ENCODE peak calls at places on chromosomes 12 and 14, in nine cellular contexts. D is kidney, E is foreskin keratinocyte, O is Panc1, R is psoas muscle, L is endothelial cell, K is ovary, G is cardiac muscle cell, U is K562. P is an unnamed sample.
A peak's percentile ranks its signal among the peaks of the same experiment; 100 is the strongest.

GRCh38 chr12:81683881-81684280 is 75.3 kb downstream of the PPFIA2 start:
- DNase-seq in D (no peak), R (no peak), U (no peak), O (no peak), E (no peak), G (no peak), L (no peak), K (no peak), P (no peak)

GRCh38 chr14:54881761-54882401 is 20.7 kb downstream of the GCH1 start:
- DNase-seq in U (no peak), G (peak; percentile 69), L (no peak), K (no peak), O (no peak), R (no peak), D (no peak), E (no peak), P (no peak)

GRCh38 chr12:68786929-68787328 is 21.0 kb upstream of the MDM2 start:
- DNase-seq in E (no peak), L (no peak), D (no peak), U (peak; percentile 40), G (no peak), K (no peak), R (no peak), O (no peak), P (no peak)

GRCh38 chr14:71049435-71050147 is 142.3 kb downstream of the PCNX1 start:
- DNase-seq in G (peak; percentile 52), K (no peak), E (no peak), L (no peak), R (no peak), U (no peak), O (no peak), D (no peak), P (no peak)

GRCh38 chr12:108717243-108717642 is 14.1 kb downstream of the CORO1C start:
- DNase-seq in D (no peak), K (no peak), L (no peak), G (no peak), E (no peak), O (no peak), U (no peak), R (no peak), P (no peak)

GRCh38 chr14:53055003-53055402 is 98.1 kb downstream of the DDHD1 start:
- DNase-seq in O (peak; percentile 25), R (no peak), D (no peak), K (no peak), U (peak; percentile 41), L (no peak), E (no peak), G (peak; percentile 73), P (no peak)

GRCh38 chr14:23068792-23069412 is 11.6 kb upstream of the CDH24 start:
- DNase-seq in G (peak; percentile 95), O (peak; percentile 86), U (peak; percentile 91), E (peak; percentile 60), D (peak; percentile 67), K (peak; percentile 76), L (peak; percentile 87), R (peak; percentile 79), P (no peak)

GRCh38 chr14:89504602-89505320 is 87.7 kb upstream of the FOXN3 start:
- DNase-seq in O (no peak), D (no peak), L (no peak), R (no peak), E (no peak), G (peak; percentile 50), K (no peak), U (no peak), P (no peak)

GRCh38 chr14:44339256-44339655 is 167.8 kb downstream of the FSCB start:
- DNase-seq in L (no peak), G (no peak), K (no peak), D (no peak), R (no peak), E (no peak), O (no peak), U (no peak), P (no peak)

GRCh38 chr14:104819361-104819771 is 18.5 kb downstream of the ZBTB42 start:
- DNase-seq in R (no peak), D (peak; percentile 64), L (no peak), O (no peak), G (no peak), E (no peak), K (peak; percentile 27), U (no peak), P (no peak)

GRCh38 chr14:72788255-72788654 is 105.6 kb downstream of the DPF3 start:
- DNase-seq in D (no peak), O (no peak), K (no peak), G (no peak), U (no peak), L (no peak), E (no peak), R (no peak), P (no peak)

GRCh38 chr12:101792046-101792931 is 38.5 kb downstream of the GNPTAB start:
- DNase-seq in R (no peak), G (no peak), E (no peak), D (no peak), L (no peak), K (no peak), U (no peak), O (no peak), P (no peak)

GRCh38 chr12:101407054-101407437 is 526 bp downstream of the ARL1 start:
- DNase-seq in E (no peak), U (no peak), D (peak; percentile 56), O (no peak), L (no peak), K (no peak), G (no peak), R (peak; percentile 64), P (no peak)

GRCh38 chr12:89189448-89189847 is 162.9 kb downstream of the DUSP6 start:
- DNase-seq in O (no peak), G (no peak), D (no peak), K (no peak), U (no peak), L (no peak), R (no peak), E (no peak), P (no peak)

DNA sequence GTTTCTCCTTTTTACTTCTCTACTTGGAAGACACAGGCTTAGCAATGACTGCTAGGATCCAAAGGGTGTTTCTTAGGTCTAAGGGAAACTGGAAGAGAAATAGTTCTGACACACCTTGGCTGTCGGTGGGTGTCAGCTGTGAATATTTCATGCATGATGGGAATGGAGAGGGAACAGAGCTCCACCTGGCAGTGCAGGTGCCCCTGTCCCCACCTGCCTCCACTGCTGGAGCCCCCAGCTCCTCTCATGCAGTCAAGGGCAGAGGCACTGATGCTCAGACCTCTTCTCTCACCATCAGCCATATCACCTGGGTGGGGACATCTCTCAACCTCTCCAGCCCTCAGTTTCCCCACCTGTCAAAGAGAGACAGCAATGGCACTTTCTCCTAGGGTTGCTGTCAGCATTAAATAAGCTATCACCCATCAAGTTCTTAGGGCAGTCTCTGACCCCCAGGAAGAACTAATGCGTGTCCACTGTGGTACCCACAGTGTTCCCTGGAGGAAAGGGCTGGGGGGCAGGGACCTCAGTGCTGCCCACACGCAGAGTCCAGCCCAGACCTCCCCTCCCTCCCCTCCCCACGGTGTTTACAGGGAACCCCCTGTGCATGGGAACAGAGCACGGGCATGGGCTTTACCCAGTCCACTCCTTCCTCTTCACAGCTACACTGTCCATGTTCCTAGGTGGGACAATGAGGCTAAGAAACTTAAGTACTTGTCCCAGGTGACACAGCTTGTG is 69.1 kb downstream of the C14orf132 start:
- DNase-seq in K (no peak), O (no peak), L (no peak), R (no peak), G (no peak), U (no peak), E (no peak), D (peak; percentile 60), P (no peak)
- TF ChIP-seq CTCF in K (no peak), O (no peak), L (no peak), R (no peak), G (no peak), U (no peak), E (no peak), D (no peak), P (no peak)

GRCh38 chr12:83389237-83389996 is 702.7 kb downstream of the TMTC2 start:
- DNase-seq in L (peak; percentile 7), O (no peak), G (no peak), D (no peak), K (no peak), U (peak; percentile 48), E (no peak), R (no peak), P (no peak)
- TF ChIP-seq CTCF in L (peak; percentile 27), O (no peak), G (no peak), D (peak; percentile 33), K (no peak), U (peak; percentile 58), E (peak; percentile 15), R (no peak), P (no peak)

GRCh38 chr14:85234626-85235025 is 295.3 kb upstream of the FLRT2 start:
- DNase-seq in K (no peak), R (no peak), D (no peak), L (no peak), O (no peak), U (no peak), E (peak; percentile 69), G (no peak), P (no peak)
- TF ChIP-seq CTCF in K (no peak), R (no peak), D (no peak), L (no peak), O (no peak), U (no peak), E (peak; percentile 39), G (no peak), P (no peak)

GRCh38 chr12:3295225-3295624 is 195.8 kb upstream of the PRMT8 start:
- DNase-seq in O (no peak), U (no peak), E (no peak), K (no peak), D (no peak), L (no peak), G (no peak), R (no peak), P (no peak)

GRCh38 chr12:3294481-3294911 is 196.5 kb upstream of the PRMT8 start:
- DNase-seq in R (peak; percentile 54), K (no peak), U (no peak), L (no peak), D (no peak), O (no peak), G (no peak), E (no peak), P (no peak)

GRCh38 chr12:3293013-3293412 is 198.0 kb upstream of the PRMT8 start:
- DNase-seq in O (no peak), G (no peak), L (no peak), K (no peak), D (no peak), E (no peak), R (no peak), U (no peak), P (no peak)

GRCh38 chr12:3291939-3292338 is 199.1 kb upstream of the PRMT8 start:
- DNase-seq in K (no peak), L (no peak), E (no peak), U (no peak), R (no peak), O (no peak), D (no peak), G (no peak), P (no peak)

DNA sequence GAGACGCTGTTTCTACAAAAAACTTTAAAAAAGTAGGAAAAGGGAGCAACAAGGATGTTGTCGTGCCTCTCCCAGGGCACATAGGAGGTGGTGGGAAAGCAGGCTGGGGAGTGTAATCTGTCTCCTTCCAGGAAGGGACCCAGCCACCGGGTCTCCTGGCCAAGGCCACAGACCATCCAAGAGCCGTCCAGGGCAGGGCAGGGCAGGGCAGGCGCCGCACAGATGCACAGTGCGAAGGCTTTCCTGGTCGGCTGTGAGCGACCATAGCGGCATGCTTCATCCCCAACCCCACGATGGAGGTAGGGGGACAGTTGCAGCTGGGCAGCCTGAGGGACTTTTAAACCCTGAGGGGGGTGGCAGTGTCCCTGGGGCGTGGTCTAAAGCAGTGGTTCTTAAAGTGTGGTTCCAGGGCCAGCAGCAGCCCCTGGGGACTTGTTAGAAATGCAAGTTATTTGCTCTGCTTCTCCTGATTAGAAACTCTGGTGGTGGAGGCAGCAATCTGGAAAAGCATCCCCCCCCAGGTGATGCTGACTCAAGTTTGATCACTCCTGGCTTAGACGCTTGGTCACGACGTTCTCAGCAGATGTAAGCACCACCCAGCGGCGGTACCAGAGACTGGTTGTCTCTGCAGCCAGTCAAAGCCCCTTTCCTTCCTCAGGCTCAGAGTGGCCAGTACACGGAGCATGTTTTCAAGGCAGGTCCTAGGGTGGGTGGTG is 197.4 kb upstream of the PRMT8 start:
- DNase-seq in L (no peak), E (no peak), U (peak; percentile 4), D (no peak), G (peak; percentile 63), K (no peak), R (no peak), O (no peak), P (no peak)
- TF ChIP-seq CTCF in L (no peak), E (peak; percentile 69), U (no peak), D (no peak), G (peak; percentile 12), K (no peak), R (no peak), O (no peak), P (no peak)